ENCODE peak calls at places on chromosomes 4 and X, in nine cellular contexts. D, P, E, A, J, W, I, C and H are unnamed samples.

GRCh38 chr4:158025131-158025530 is 147.7 kb downstream of the GASK1B start:
- DNase-seq in D (no peak), P (peak), E (no peak), A (peak), J (no peak), W (no peak), I (no peak), C (no peak), H (no peak)

GRCh38 chrX:84339507-84340364 is 151.7 kb upstream of the RPS6KA6 start:
- DNase-seq in D (no peak), P (peak), E (no peak), A (peak), J (no peak), W (no peak), I (no peak), C (peak), H (no peak)

GRCh38 chrX:40174594-40175415 is 77.0 kb upstream of the BCOR start:
- DNase-seq in D (no peak), P (peak), E (no peak), A (peak), J (no peak), W (no peak), I (peak), C (peak), H (peak)

GRCh38 chr4:11261066-11261850 is 167.4 kb downstream of the HS3ST1 start:
- DNase-seq in D (no peak), P (no peak), E (no peak), A (no peak), J (no peak), W (no peak), I (no peak), C (no peak), H (no peak)

GRCh38 chrX:19857131-19857530 is 30.3 kb downstream of the SH3KBP1 start:
- DNase-seq in D (no peak), P (no peak), E (no peak), A (no peak), J (no peak), W (no peak), I (no peak), C (no peak), H (no peak)

GRCh38 chrX:129954804-129955203 is 27.6 kb upstream of the BCORL1 start:
- DNase-seq in D (no peak), P (no peak), E (no peak), A (no peak), J (no peak), W (no peak), I (no peak), C (no peak), H (no peak)

GRCh38 chrX:153469811-153470410 is 465 bp downstream of the HAUS7 start:
- DNase-seq in D (no peak), P (peak), E (no peak), A (peak), J (no peak), W (no peak), I (no peak), C (peak), H (peak)

GRCh38 chr4:958314-958665 is 15.1 kb downstream of the DGKQ start:
- DNase-seq in D (no peak), P (no peak), E (no peak), A (no peak), J (no peak), W (no peak), I (no peak), C (no peak), H (no peak)

GRCh38 chr4:80171656-80172055 is 25.6 kb upstream of the PRDM8 start:
- DNase-seq in D (no peak), P (no peak), E (no peak), A (no peak), J (no peak), W (no peak), I (no peak), C (no peak), H (no peak)

GRCh38 chr4:87633239-87633638 is 16.8 kb upstream of the DMP1 start:
- DNase-seq in D (no peak), P (no peak), E (no peak), A (peak), J (no peak), W (no peak), I (peak), C (peak), H (no peak)

GRCh38 chrX:13367950-13368349 is 48.1 kb upstream of the ATXN3L start:
- DNase-seq in D (no peak), P (no peak), E (no peak), A (no peak), J (no peak), W (no peak), I (peak), C (no peak), H (no peak)

GRCh38 chr4:101200561-101200960 is 146.8 kb downstream of the PPP3CA start:
- DNase-seq in D (no peak), P (peak), E (no peak), A (no peak), J (no peak), W (no peak), I (peak), C (peak), H (no peak)

GRCh38 chr4:175772170-175772685 is 39.8 kb downstream of the GPM6A start:
- DNase-seq in D (no peak), P (no peak), E (no peak), A (no peak), J (no peak), W (no peak), I (no peak), C (no peak), H (no peak)

GRCh38 chr4:41413670-41414069 is 124.3 kb upstream of the LIMCH1 start:
- DNase-seq in D (no peak), P (no peak), E (no peak), A (no peak), J (no peak), W (no peak), I (peak), C (peak), H (no peak)

GRCh38 chrX:9227276-9227675 is 193.3 kb upstream of the FAM9B start:
- DNase-seq in D (no peak), P (no peak), E (no peak), A (no peak), J (no peak), W (no peak), I (peak), C (no peak), H (no peak)

GRCh38 chr4:139568206-139568969 is 12.4 kb upstream of the SETD7 start:
- DNase-seq in D (no peak), P (no peak), E (no peak), A (no peak), J (no peak), W (no peak), I (no peak), C (no peak), H (no peak)

GRCh38 chrX:69503835-69504625 is at the start of gene NALF2:
- DNase-seq in D (no peak), P (peak), E (no peak), A (peak), J (peak), W (no peak), I (peak), C (peak), H (no peak)

GRCh38 chrX:46643636-46644035 is 70.1 kb downstream of the CHST7 start:
- DNase-seq in D (no peak), P (no peak), E (no peak), A (no peak), J (no peak), W (no peak), I (no peak), C (no peak), H (no peak)

GRCh38 chr4:88822034-88822433 is 124.4 kb upstream of the NAP1L5 start:
- DNase-seq in D (no peak), P (no peak), E (no peak), A (no peak), J (no peak), W (no peak), I (no peak), C (no peak), H (no peak)

GRCh38 chrX:39308126-39308525 is 506.9 kb downstream of the MID1IP1 start:
- DNase-seq in D (no peak), P (no peak), E (no peak), A (no peak), J (no peak), W (no peak), I (peak), C (no peak), H (no peak)

GRCh38 chrX:47662144-47662657 is 3.2 kb upstream of the UXT start:
- DNase-seq in D (no peak), P (peak), E (no peak), A (peak), J (no peak), W (no peak), I (peak), C (peak), H (no peak)

GRCh38 chr4:39893693-39894072 is 84.0 kb downstream of the PDS5A start:
- DNase-seq in D (no peak), P (no peak), E (no peak), A (no peak), J (no peak), W (no peak), I (no peak), C (peak), H (no peak)

GRCh38 chr4:171025776-171026175 is 787.4 kb upstream of the GALNTL6 start:
- DNase-seq in D (no peak), P (no peak), E (no peak), A (no peak), J (no peak), W (no peak), I (no peak), C (no peak), H (no peak)

GRCh38 chr4:169249214-169249973 is 21.4 kb downstream of the SH3RF1 start:
- DNase-seq in D (no peak), P (peak), E (no peak), A (peak), J (no peak), W (no peak), I (peak), C (no peak), H (no peak)

GRCh38 chrX:107684956-107685385 is 56.7 kb downstream of the PRPS1 start:
- DNase-seq in D (no peak), P (peak), E (no peak), A (peak), J (no peak), W (no peak), I (peak), C (no peak), H (no peak)

GRCh38 chr4:20603671-20604313 is 96.5 kb upstream of the PACRGL start:
- DNase-seq in D (no peak), P (peak), E (no peak), A (no peak), J (no peak), W (no peak), I (peak), C (peak), H (no peak)

GRCh38 chrX:6990552-6991193 is 156.8 kb upstream of the STS start:
- DNase-seq in D (no peak), P (no peak), E (no peak), A (no peak), J (no peak), W (no peak), I (no peak), C (no peak), H (no peak)

GRCh38 chrX:11351375-11352295 is 58.4 kb downstream of the AMELX start:
- DNase-seq in D (no peak), P (no peak), E (no peak), A (no peak), J (no peak), W (no peak), I (peak), C (no peak), H (no peak)

GRCh38 chr4:124566030-124566429 is 146.5 kb downstream of the ANKRD50 start:
- DNase-seq in D (no peak), P (no peak), E (no peak), A (no peak), J (no peak), W (no peak), I (no peak), C (no peak), H (no peak)

GRCh38 chrX:118755633-118756032 is 28.2 kb downstream of the IL13RA1 start:
- DNase-seq in D (no peak), P (no peak), E (no peak), A (no peak), J (no peak), W (no peak), I (no peak), C (peak), H (no peak)

GRCh38 chr4:2591189-2591588 is 54.7 kb downstream of the FAM193A start:
- DNase-seq in D (no peak), P (no peak), E (no peak), A (no peak), J (no peak), W (no peak), I (peak), C (no peak), H (no peak)

GRCh38 chrX:119266364-119266995 is 30.4 kb downstream of the PGRMC1 start:
- DNase-seq in D (peak), P (peak), E (no peak), A (peak), J (no peak), W (no peak), I (no peak), C (peak), H (peak)